ENCODE peak calls at places on chromosomes 11 and 22, in nine cellular contexts. P is ovary; N is fibroblast of lung; A is CD4-positive, CD25-positive, alpha-beta regulatory T cell; Q is foreskin fibroblast; O is AG04450; Z is kidney epithelial cell; J is lung; U is CD8-positive, alpha-beta T cell. W is an unnamed sample.

GRCh38 chr11:46898396-46899095 is 19.8 kb downstream of the LRP4 start:
- DNase-seq in P (no peak), A (no peak), Q (no peak), N (no peak), O (no peak), U (no peak), J (peak), Z (no peak), W (peak)

GRCh38 chr11:133047036-133047800 is 485.1 kb downstream of the OPCML start:
- DNase-seq in O (no peak), A (no peak), N (no peak), U (no peak), P (no peak), J (no peak), Q (no peak), Z (no peak), W (no peak)

GRCh38 chr11:19573666-19574065 is 139.0 kb upstream of the NAV2 start:
- DNase-seq in J (no peak), A (no peak), O (no peak), Z (no peak), Q (no peak), N (no peak), U (no peak), P (no peak), W (no peak)

GRCh38 chr11:12981879-12982531 is 27.1 kb upstream of the RASSF10 start:
- DNase-seq in U (no peak), Q (peak), N (peak), Z (no peak), J (no peak), A (no peak), O (no peak), P (no peak), W (no peak)

GRCh38 chr11:86152006-86152862 is 83.3 kb upstream of the PICALM start:
- DNase-seq in U (no peak), Z (peak), N (no peak), P (no peak), O (no peak), J (no peak), A (no peak), Q (no peak), W (no peak)

GRCh38 chr11:120303004-120303637 is 22.0 kb upstream of the TLCD5 start:
- DNase-seq in A (peak), U (peak), Z (no peak), Q (peak), P (peak), N (peak), O (peak), J (peak), W (peak)

GRCh38 chr11:61270354-61271070 is 24.6 kb downstream of the VWCE start:
- DNase-seq in O (peak), Z (peak), Q (peak), P (no peak), U (no peak), A (no peak), J (no peak), N (peak), W (no peak)

GRCh38 chr22:40009953-40010751 is 15.4 kb downstream of the FAM83F start:
- DNase-seq in N (no peak), A (no peak), Z (no peak), P (no peak), Q (no peak), J (no peak), U (no peak), O (no peak), W (no peak)

GRCh38 chr11:118142081-118142480 is 10.5 kb downstream of the SCN4B start:
- DNase-seq in N (no peak), O (no peak), P (no peak), Q (peak), J (no peak), Z (peak), U (no peak), A (no peak), W (no peak)

GRCh38 chr22:28710112-28710888 is 30.7 kb upstream of the TTC28 start:
- DNase-seq in Q (peak), P (no peak), N (peak), J (no peak), U (no peak), O (peak), Z (no peak), A (no peak), W (no peak)

GRCh38 chr11:118522571-118523072 is 4.7 kb upstream of the TTC36 start:
- DNase-seq in P (no peak), Z (no peak), J (no peak), O (no peak), N (peak), A (no peak), Q (no peak), U (no peak), W (no peak)

GRCh38 chr11:124285610-124286344 is 28.0 kb downstream of the OR8D1 start:
- DNase-seq in U (no peak), Z (no peak), J (no peak), N (peak), O (peak), A (no peak), Q (peak), P (no peak), W (no peak)

GRCh38 chr11:6943131-6943530 is 16.9 kb downstream of the ZNF215 start:
- DNase-seq in O (no peak), A (no peak), Q (peak), P (no peak), J (no peak), N (peak), Z (no peak), U (no peak), W (no peak)

GRCh38 chr11:102116453-102117205 is 6.4 kb downstream of the YAP1 start:
- DNase-seq in Q (no peak), Z (no peak), U (no peak), J (no peak), O (no peak), N (no peak), P (no peak), A (no peak), W (no peak)

GRCh38 chr11:130209128-130209932 is 49.7 kb downstream of the ST14 start:
- DNase-seq in O (no peak), A (no peak), Z (no peak), J (peak), P (peak), U (no peak), N (no peak), Q (no peak), W (no peak)

GRCh38 chr11:954392-955144 is 28.9 kb downstream of the AP2A2 start:
- DNase-seq in Q (no peak), N (no peak), U (no peak), P (no peak), O (no peak), Z (no peak), J (no peak), A (no peak), W (no peak)

GRCh38 chr11:46294365-46295309 is 17.2 kb downstream of the CREB3L1 start:
- DNase-seq in U (no peak), Z (no peak), P (peak), A (no peak), Q (peak), J (no peak), O (peak), N (peak), W (no peak)

GRCh38 chr11:3052567-3052966 is 4.7 kb downstream of the CARS1 start:
- DNase-seq in P (no peak), A (no peak), Q (no peak), N (no peak), J (no peak), Z (no peak), O (no peak), U (no peak), W (no peak)

GRCh38 chr11:17014774-17015638 is 792 bp upstream of the PLEKHA7 start:
- DNase-seq in Z (peak), Q (peak), N (peak), O (no peak), U (no peak), A (no peak), J (no peak), P (no peak), W (peak)

GRCh38 chr11:1163321-1163910 is 5.7 kb downstream of the MUC5AC start:
- DNase-seq in J (no peak), Z (no peak), O (no peak), N (no peak), P (no peak), A (no peak), Q (no peak), U (no peak), W (no peak)

GRCh38 chr11:94544832-94545640 is 1.3 kb downstream of the FUT4 start:
- DNase-seq in A (no peak), U (no peak), N (no peak), Z (no peak), P (peak), Q (no peak), J (no peak), O (no peak), W (peak)

GRCh38 chr11:64251986-64252837 is 882 bp downstream of the PLCB3 start:
- DNase-seq in O (no peak), Z (no peak), Q (peak), U (no peak), A (no peak), J (peak), N (peak), P (no peak), W (peak)

GRCh38 chr11:76918941-76919386 is 58.2 kb downstream of the ACER3 start:
- DNase-seq in A (no peak), P (no peak), U (no peak), Q (peak), N (peak), J (no peak), Z (peak), O (peak), W (no peak)

GRCh38 chr11:26573896-26574295 is 1.8 kb upstream of the MUC15 start:
- DNase-seq in N (no peak), U (no peak), Q (no peak), Z (no peak), O (no peak), A (no peak), P (no peak), J (no peak), W (no peak)

GRCh38 chr11:64542172-64543125 is 48.6 kb upstream of the SLC22A12 start:
- DNase-seq in U (no peak), O (no peak), J (no peak), A (no peak), Q (no peak), N (no peak), P (no peak), Z (no peak), W (no peak)

GRCh38 chr11:7514099-7514725 is 413 bp downstream of the PPFIBP2 start:
- DNase-seq in J (no peak), U (no peak), O (no peak), Q (no peak), Z (no peak), N (no peak), P (peak), A (no peak), W (peak)

GRCh38 chr11:46302866-46303265 is 25.4 kb downstream of the CREB3L1 start:
- DNase-seq in P (no peak), Z (no peak), N (no peak), O (no peak), A (no peak), U (no peak), Q (no peak), J (no peak), W (no peak)

GRCh38 chr11:44814881-44815592 is 88.3 kb downstream of the TSPAN18 start:
- DNase-seq in O (no peak), U (no peak), J (no peak), P (no peak), Q (peak), Z (no peak), N (peak), A (no peak), W (no peak)

GRCh38 chr22:32764330-32765116 is 37.0 kb upstream of the TIMP3 start:
- DNase-seq in O (peak), N (peak), Z (peak), Q (peak), U (no peak), P (no peak), A (no peak), J (peak), W (no peak)

GRCh38 chr22:48169227-48169626 is 1406.8 kb downstream of the TBC1D22A start:
- DNase-seq in Z (no peak), Q (no peak), P (no peak), A (no peak), J (no peak), N (no peak), O (no peak), U (no peak), W (no peak)

GRCh38 chr11:59189986-59190385 is 18.1 kb downstream of the DTX4 start:
- DNase-seq in U (no peak), O (no peak), N (no peak), J (no peak), P (no peak), Z (no peak), A (no peak), Q (no peak), W (no peak)

GRCh38 chr11:113664981-113665710 is 41.0 kb downstream of the TMPRSS5 start:
- DNase-seq in Z (no peak), O (no peak), Q (no peak), A (no peak), J (no peak), P (no peak), N (no peak), U (no peak), W (no peak)

GRCh38 chr11:12232160-12232559 is 121.8 kb downstream of the MICAL2 start:
- DNase-seq in U (no peak), Z (no peak), O (no peak), P (no peak), J (no peak), N (no peak), A (no peak), Q (no peak), W (no peak)

GRCh38 chr11:121452609-121453150 is at the start of gene SORL1-AS1:
- DNase-seq in U (no peak), A (peak), Q (no peak), J (no peak), N (no peak), O (no peak), Z (no peak), P (no peak), W (peak)

GRCh38 chr11:128451651-128452470 is 135.5 kb downstream of the ETS1 start:
- DNase-seq in A (no peak), U (no peak), N (peak), Z (no peak), Q (no peak), P (peak), O (no peak), J (peak), W (peak)

GRCh38 chr11:105000167-105000566 is 22.8 kb downstream of the CASP5 start:
- DNase-seq in U (no peak), O (no peak), Z (no peak), P (no peak), N (no peak), Q (no peak), A (no peak), J (no peak), W (no peak)

GRCh38 chr11:47242596-47243192 is 5.9 kb downstream of the ACP2 start:
- DNase-seq in U (no peak), P (no peak), Q (no peak), O (no peak), Z (no peak), J (no peak), A (no peak), N (no peak), W (no peak)

GRCh38 chr22:29710922-29711593 is 8.7 kb upstream of the CABP7 start:
- DNase-seq in O (no peak), A (no peak), P (no peak), Q (no peak), Z (no peak), U (no peak), N (no peak), J (no peak), W (peak)

GRCh38 chr11:35617687-35618496 is at the start of gene FJX1:
- DNase-seq in Q (peak), U (no peak), P (peak), N (peak), Z (no peak), J (peak), O (peak), A (no peak), W (peak)

GRCh38 chr11:18772211-18772610 is 19.4 kb downstream of the PTPN5 start:
- DNase-seq in P (no peak), Z (no peak), A (no peak), Q (no peak), O (no peak), U (no peak), N (peak), J (no peak), W (no peak)

GRCh38 chr11:67242548-67242947 is 23.7 kb upstream of the GRK2 start:
- DNase-seq in A (no peak), Q (no peak), N (no peak), P (no peak), J (no peak), U (no peak), O (no peak), Z (no peak), W (no peak)
- H3K4me3 ChIP-seq in A (peak), Q (no peak), N (no peak), P (no peak), J (no peak), U (no peak), O (no peak), Z (no peak), W (no peak)

DNA sequence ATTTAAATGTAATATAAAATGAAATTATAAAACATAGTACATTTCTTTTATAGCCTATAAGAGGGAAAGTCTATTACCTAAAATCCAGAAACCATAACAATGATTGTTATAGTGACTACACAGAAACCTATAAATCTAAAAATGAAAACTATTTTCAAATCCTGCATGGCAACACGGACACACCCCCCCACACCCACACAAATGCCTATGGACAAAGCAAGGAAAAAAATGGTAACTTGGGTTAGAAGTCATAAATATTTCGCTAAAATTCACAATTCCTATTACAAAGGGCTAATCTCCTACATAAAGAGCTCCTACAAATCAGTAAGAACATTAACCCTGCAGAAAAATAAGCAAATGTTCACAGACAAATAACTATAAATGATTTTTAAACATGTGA is 56.4 kb downstream of the GAB2 start:
- DNase-seq in Z (no peak), U (no peak), O (no peak), J (no peak), N (no peak), P (no peak), Q (no peak), A (no peak), W (no peak)
- H3K4me3 ChIP-seq in Z (no peak), U (no peak), O (no peak), J (no peak), N (no peak), P (no peak), Q (no peak), A (no peak), W (no peak)

GRCh38 chr11:134406264-134407185 is 5.5 kb downstream of the B3GAT1 start:
- DNase-seq in U (no peak), J (no peak), Z (no peak), N (no peak), O (no peak), P (no peak), A (no peak), Q (no peak), W (no peak)

GRCh38 chr11:134404485-134405341 is 7.3 kb downstream of the B3GAT1 start:
- DNase-seq in N (no peak), P (no peak), J (no peak), O (no peak), Q (no peak), Z (no peak), A (no peak), U (no peak), W (no peak)

GRCh38 chr11:134407321-134407828 is 4.7 kb downstream of the B3GAT1 start:
- DNase-seq in P (no peak), J (no peak), Z (no peak), Q (no peak), A (no peak), O (no peak), U (no peak), N (no peak), W (no peak)

GRCh38 chr11:134405436-134405835 is 6.6 kb downstream of the B3GAT1 start:
- DNase-seq in O (no peak), J (no peak), U (no peak), Z (no peak), A (no peak), N (no peak), P (no peak), Q (no peak), W (no peak)

DNA sequence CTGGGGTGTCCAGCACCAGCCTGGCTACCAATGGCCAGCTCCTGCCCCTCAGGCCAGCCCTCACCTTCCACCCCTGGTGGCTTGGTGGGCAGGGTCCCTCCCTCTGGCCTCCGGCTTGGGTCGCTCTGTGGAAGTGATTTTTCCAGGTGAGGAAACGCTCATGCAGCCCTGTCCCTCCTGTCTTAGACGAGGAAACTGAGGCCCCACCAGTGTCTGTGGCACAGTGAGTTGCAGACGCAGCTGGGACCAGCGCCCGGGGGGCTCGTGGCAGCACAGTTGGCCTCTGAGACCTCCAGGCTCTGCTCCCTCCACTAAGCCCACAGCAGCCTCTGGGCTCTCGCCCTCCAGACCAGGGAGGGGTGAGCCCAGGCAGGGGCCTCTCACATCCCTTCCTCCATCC is 6.2 kb downstream of the B3GAT1 start:
- DNase-seq in P (no peak), U (no peak), O (no peak), N (no peak), Q (no peak), Z (no peak), J (no peak), A (no peak), W (no peak)
- H3K4me3 ChIP-seq in P (no peak), U (no peak), O (no peak), N (no peak), Q (no peak), Z (no peak), J (no peak), A (no peak), W (no peak)

DNA sequence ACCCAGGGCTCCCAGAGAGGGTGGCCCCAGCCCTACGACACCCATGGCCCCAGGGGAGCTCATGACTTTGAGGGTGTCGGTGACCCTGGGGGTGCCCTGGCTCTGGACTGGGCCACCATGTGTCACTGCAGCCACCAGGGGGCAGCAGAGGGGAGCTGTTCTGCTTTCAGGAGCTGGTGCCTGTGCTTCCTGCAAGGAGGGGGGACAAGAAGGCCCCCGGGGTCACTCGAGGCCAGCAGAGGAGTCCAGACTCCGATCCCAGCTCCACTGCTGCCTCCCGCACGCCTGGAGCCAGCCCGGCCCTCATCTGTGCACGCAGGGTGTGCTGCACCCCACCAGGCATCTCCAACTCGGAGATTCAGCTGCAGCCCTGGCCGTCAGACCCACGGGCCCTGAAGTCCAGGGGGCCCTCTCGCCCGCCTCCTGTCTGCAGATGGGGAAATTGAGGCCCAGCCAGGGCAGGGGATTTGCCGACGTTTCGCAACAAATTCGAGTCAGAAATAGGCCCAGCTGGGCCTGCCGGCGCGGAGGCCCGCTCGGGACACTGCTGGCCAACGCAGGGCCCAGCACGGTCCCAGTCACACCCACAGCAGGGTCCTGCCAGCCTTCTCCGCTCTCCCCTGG is 29.5 kb upstream of the WNT7B start:
- DNase-seq in A (peak), J (peak), U (peak), Z (peak), Q (peak), N (peak), O (peak), P (peak), W (peak)
- H3K4me3 ChIP-seq in A (no peak), J (no peak), U (no peak), Z (no peak), Q (peak), N (no peak), O (no peak), P (no peak), W (no peak)

GRCh38 chr11:75344186-75344585 is 7.3 kb downstream of the ARRB1 start:
- DNase-seq in P (no peak), J (no peak), Q (no peak), Z (no peak), A (no peak), N (no peak), U (no peak), O (no peak), W (no peak)
- H3K4me3 ChIP-seq in P (no peak), J (no peak), Q (no peak), Z (no peak), A (no peak), N (no peak), U (no peak), O (no peak), W (peak)

W was measured in pancreas.